ENCODE peak calls at places on chromosome 2, in seven cellular contexts. B, T, A, O, G, N and P are unnamed samples.

GRCh38 chr2:85011098-85011497 is 40.1 kb downstream of the KCMF1 start:
- DNase-seq in A (peak; percentile 75), O (no peak), N (no peak), T (no peak), B (no peak), G (no peak), P (no peak)

GRCh38 chr2:1976112-1976511 is 231.8 kb upstream of the PXDN start:
- DNase-seq in B (no peak), T (no peak), G (no peak), O (no peak), N (no peak), A (no peak), P (no peak)

GRCh38 chr2:109637749-109638570 is 23.8 kb downstream of the SOWAHC start:
- DNase-seq in N (no peak), O (peak; percentile 32), A (peak; percentile 85), G (no peak), T (peak; percentile 50), B (no peak), P (no peak)

GRCh38 chr2:173271135-173271534 is 83.5 kb upstream of the CDCA7 start:
- DNase-seq in N (no peak), G (no peak), O (no peak), T (no peak), B (no peak), A (no peak), P (no peak)

GRCh38 chr2:35503311-35503710 is 852.3 kb upstream of the CRIM1 start:
- DNase-seq in T (no peak), N (no peak), B (no peak), O (no peak), G (no peak), A (no peak), P (no peak)

GRCh38 chr2:19651466-19651865 is 250.3 kb downstream of the TTC32 start:
- DNase-seq in N (no peak), T (peak; percentile 41), A (no peak), O (no peak), B (no peak), G (no peak), P (no peak)

GRCh38 chr2:188788621-188789020 is 185.6 kb upstream of the COL3A1 start:
- DNase-seq in A (peak; percentile 84), N (no peak), O (peak; percentile 93), G (peak; percentile 23), T (peak; percentile 88), B (peak; percentile 43), P (no peak)

GRCh38 chr2:196592331-196592911 is 47.1 kb upstream of the CCDC150 start:
- DNase-seq in O (peak; percentile 43), B (no peak), A (no peak), N (no peak), T (peak; percentile 55), G (no peak), P (no peak)

GRCh38 chr2:128271186-128271890 is 47.3 kb downstream of the HS6ST1 start:
- DNase-seq in O (no peak), T (no peak), N (no peak), A (no peak), G (no peak), B (no peak), P (no peak)

GRCh38 chr2:152781210-152781609 is 62.8 kb downstream of the ARL6IP6 start:
- DNase-seq in O (no peak), G (no peak), B (no peak), T (no peak), N (no peak), A (no peak), P (no peak)

GRCh38 chr2:86202702-86203101 is 3.4 kb downstream of the MRPL35 start:
- DNase-seq in T (no peak), G (no peak), O (no peak), A (no peak), B (no peak), N (no peak), P (no peak)

GRCh38 chr2:88831792-88832248 is 140.3 kb downstream of the RPIA start:
- DNase-seq in B (no peak), A (no peak), G (peak; percentile 44), O (peak; percentile 32), N (peak; percentile 75), T (peak; percentile 6), P (no peak)

GRCh38 chr2:9793918-9794717 is 49.2 kb upstream of the TAF1B start:
- DNase-seq in G (no peak), T (no peak), O (no peak), B (no peak), A (no peak), N (no peak), P (no peak)

GRCh38 chr2:76640905-76641304 is 881.3 kb downstream of the LRRTM4 start:
- DNase-seq in A (peak; percentile 86), T (no peak), N (no peak), B (no peak), O (no peak), G (no peak), P (no peak)

GRCh38 chr2:159155791-159156190 is 130.7 kb downstream of the WDSUB1 start:
- DNase-seq in A (no peak), B (no peak), O (no peak), G (no peak), T (no peak), N (no peak), P (no peak)

GRCh38 chr2:37671013-37671815 is at the start of gene CDC42EP3:
- DNase-seq in N (peak; percentile 62), O (no peak), G (peak; percentile 73), T (no peak), B (peak; percentile 80), A (peak; percentile 41), P (no peak)

GRCh38 chr2:95024306-95024880 is 1.1 kb upstream of the MAL start:
- DNase-seq in O (no peak), T (no peak), N (no peak), A (no peak), G (no peak), B (no peak), P (no peak)

GRCh38 chr2:205769494-205769848 is 87.2 kb downstream of the NRP2 start:
- DNase-seq in T (peak; percentile 71), B (no peak), N (no peak), A (peak; percentile 78), O (peak; percentile 69), G (no peak), P (peak; percentile 48)

GRCh38 chr2:174820361-174820760 is 56.1 kb upstream of the CHRNA1 start:
- DNase-seq in N (no peak), G (no peak), A (no peak), T (no peak), B (no peak), O (no peak), P (no peak)
- TF ChIP-seq CTCF in N (no peak), G (no peak), A (no peak), T (no peak), B (no peak), O (no peak), P (no peak)

GRCh38 chr2:217953011-217953481 is 49.7 kb downstream of the TNS1 start:
- DNase-seq in N (no peak), B (no peak), T (no peak), A (no peak), G (no peak), O (no peak), P (no peak)

GRCh38 chr2:217954051-217954450 is 48.7 kb downstream of the TNS1 start:
- DNase-seq in G (no peak), B (no peak), T (no peak), N (no peak), A (no peak), O (no peak), P (no peak)

GRCh38 chr2:217953531-217953932 is 49.3 kb downstream of the TNS1 start:
- DNase-seq in O (no peak), T (no peak), N (no peak), B (no peak), G (no peak), A (no peak), P (no peak)

GRCh38 chr2:217954971-217955740 is 47.6 kb downstream of the TNS1 start:
- DNase-seq in N (no peak), A (no peak), G (no peak), T (no peak), O (no peak), B (no peak), P (no peak)

DNA sequence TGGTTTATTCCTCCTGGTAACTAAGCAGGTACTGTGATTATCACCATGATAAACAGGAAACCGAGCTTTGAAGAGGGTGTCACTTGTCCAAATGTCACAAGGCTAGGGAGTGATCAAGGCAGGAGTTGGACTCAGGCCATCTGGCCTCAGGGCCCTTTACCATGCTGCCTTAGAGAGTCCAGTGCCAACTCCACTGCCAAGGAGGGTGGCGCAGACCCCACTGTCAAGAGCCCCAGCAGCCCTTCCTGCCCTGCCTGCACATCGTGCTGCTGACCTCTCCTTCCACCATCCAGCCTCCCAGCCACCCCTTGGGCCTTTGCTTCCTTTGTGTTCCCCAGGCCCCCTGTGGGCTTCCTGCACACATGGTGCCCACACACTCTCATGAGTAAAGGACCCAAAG is 48.3 kb downstream of the TNS1 start:
- DNase-seq in A (no peak), G (no peak), N (no peak), T (no peak), B (no peak), O (no peak), P (no peak)
- H3K4me3 ChIP-seq in A (no peak overlapping the region), G (no peak overlapping the region), N (no peak overlapping the region), T (no peak overlapping the region), B (no peak overlapping the region), O (no peak overlapping the region), P (no peak overlapping the region)

GRCh38 chr2:199850718-199851498 is at the start of gene FTCDNL1:
- DNase-seq in A (peak; percentile 35), B (peak; percentile 81), O (peak; percentile 25), T (peak; percentile 51), N (peak; percentile 70), G (peak; percentile 78), P (no peak)

GRCh38 chr2:199848323-199848722 is 2.7 kb downstream of the FTCDNL1 start:
- DNase-seq in A (no peak), O (no peak), B (no peak), T (no peak), N (no peak), G (no peak), P (no peak)

GRCh38 chr2:199851886-199852285 is 894 bp upstream of the FTCDNL1 start:
- DNase-seq in A (no peak), B (no peak), T (no peak), N (no peak), G (no peak), O (no peak), P (no peak)

GRCh38 chr2:199850250-199850717 is 708 bp downstream of the FTCDNL1 start:
- DNase-seq in N (no peak), A (no peak), G (no peak), O (no peak), T (no peak), B (no peak), P (no peak)

GRCh38 chr2:199851499-199851816 is 466 bp upstream of the FTCDNL1 start:
- DNase-seq in N (no peak), O (no peak), T (no peak), A (no peak), G (no peak), B (no peak), P (no peak)
- TF ChIP-seq CTCF in N (no peak), O (no peak), T (no peak), A (no peak), G (no peak), B (no peak), P (no peak)

DNA sequence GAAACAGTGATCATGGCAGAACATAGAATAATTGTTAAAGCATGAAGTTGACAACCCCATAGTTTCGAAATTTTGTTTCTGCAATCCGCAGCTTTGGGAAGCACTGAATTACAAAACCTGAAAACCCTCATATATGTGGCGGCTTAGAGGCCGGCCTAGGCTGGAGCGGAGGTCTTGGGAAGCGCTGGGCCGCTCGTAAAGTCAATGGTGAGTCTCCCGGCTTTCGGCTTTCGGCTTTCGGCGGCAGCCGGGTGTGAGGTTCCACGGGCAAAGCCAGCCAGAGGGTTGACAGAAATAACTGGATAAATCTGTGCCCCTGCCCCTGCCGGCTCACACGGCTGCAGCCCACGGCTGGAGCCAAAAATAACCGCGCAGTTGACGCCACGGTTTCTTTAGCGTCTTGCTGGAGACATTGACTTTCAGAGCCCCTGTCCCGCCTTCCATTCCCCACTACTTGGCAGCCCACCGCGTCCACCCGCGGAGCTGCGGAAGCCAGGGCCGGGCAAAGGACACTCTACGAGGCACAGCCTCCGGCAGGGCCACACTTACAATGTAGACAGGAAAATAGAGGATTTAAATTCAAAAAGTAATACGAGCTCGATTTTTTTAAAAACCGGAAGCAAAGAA is 28.5 kb upstream of the ATP6V1B1 start:
- DNase-seq in G (no peak), T (no peak), B (peak; percentile 9), A (no peak), O (peak; percentile 9), N (no peak), P (no peak)
- H3K4me3 ChIP-seq in G (no peak overlapping the region), T (no peak overlapping the region), B (no peak overlapping the region), A (no peak overlapping the region), O (peak overlapping the region; percentile 57), N (no peak overlapping the region), P (peak overlapping the region; percentile 18)